ENCODE peak calls at places on chromosome 16, in eight cellular contexts. M is NCI-H774; Q is bronchial epithelial cell; W is stimulated activated CD8-positive, alpha-beta memory T cell treated with anti-CD3 and anti-CD28 coated beads, Interleukin-7, amount 100 ng/mL, for 1 hour; A is omental fat pad; G is PC-9; J is Right ventricle myocardium superior; B is AG10803. T is an unnamed sample.

GRCh38 chr16:82293671-82294070 is 123.6 kb upstream of the MPHOSPH6 start:
- DNase-seq in M (no peak), Q (no peak), W (no peak), A (no peak), G (no peak), J (no peak), B (no peak), T (no peak)

GRCh38 chr16:67248401-67249177 is at the start of gene SLC9A5:
- DNase-seq in M (no peak), Q (no peak), W (no peak), A (no peak), G (no peak), J (peak), B (no peak), T (no peak)

GRCh38 chr16:30395992-30396560 is 856 bp downstream of the ZNF48 start:
- DNase-seq in M (no peak), Q (no peak), W (no peak), A (no peak), G (no peak), J (no peak), B (no peak), T (peak)

GRCh38 chr16:50284131-50284911 is 18.0 kb downstream of the ADCY7 start:
- DNase-seq in M (no peak), Q (no peak), W (no peak), A (no peak), G (no peak), J (peak), B (no peak), T (no peak)

GRCh38 chr16:17939723-17940122 is 396.8 kb downstream of the NPIPA8 start:
- DNase-seq in M (no peak), Q (no peak), W (no peak), A (no peak), G (no peak), J (no peak), B (no peak), T (no peak)

GRCh38 chr16:31507929-31508705 is at the start of gene RUSF1:
- DNase-seq in M (peak), Q (peak), W (peak), A (peak), G (peak), J (peak), B (peak), T (peak)

GRCh38 chr16:66862023-66862520 is 17.9 kb downstream of the CA7 start:
- DNase-seq in M (no peak), Q (no peak), W (no peak), A (no peak), G (no peak), J (no peak), B (no peak), T (no peak)

GRCh38 chr16:83393196-83393981 is 414.4 kb upstream of the HSBP1 start:
- DNase-seq in M (no peak), Q (no peak), W (no peak), A (no peak), G (no peak), J (no peak), B (peak), T (no peak)

GRCh38 chr16:11256657-11257130 is 690 bp upstream of the SOCS1 start:
- DNase-seq in M (no peak), Q (no peak), W (no peak), A (no peak), G (no peak), J (peak), B (peak), T (no peak)

GRCh38 chr16:46822270-46822669 is 8.7 kb downstream of the C16orf87 start:
- DNase-seq in M (no peak), Q (no peak), W (no peak), A (no peak), G (no peak), J (no peak), B (peak), T (no peak)

GRCh38 chr16:76278976-76279375 is 1.8 kb downstream of the CNTNAP4 start:
- DNase-seq in M (no peak), Q (peak), W (no peak), A (no peak), G (no peak), J (no peak), B (no peak), T (peak)

GRCh38 chr16:51773051-51773450 is 622.0 kb upstream of the SALL1 start:
- DNase-seq in M (no peak), Q (no peak), W (no peak), A (no peak), G (no peak), J (no peak), B (no peak), T (no peak)

GRCh38 chr16:56625140-56625942 is at the start of gene MT1E:
- DNase-seq in M (peak), Q (peak), W (no peak), A (peak), G (no peak), J (peak), B (peak), T (no peak)

GRCh38 chr16:50335198-50335958 is 33.4 kb downstream of the BRD7 start:
- DNase-seq in M (no peak), Q (no peak), W (peak), A (no peak), G (no peak), J (no peak), B (no peak), T (no peak)

T was measured in NCI-H1105 treated with DMSO at 0.1 percent for 48 hours.